ENCODE peak calls at places on chromosomes 4 and X, in five cellular contexts. L is mucosa of gallbladder, O is T-helper 1 cell, H is EL, Y is T follicular helper cell. R is an unnamed sample.

GRCh38 chrX:8939344-8939743 is 94.6 kb downstream of the FAM9B start:
- DNase-seq in L (no peak), O (no peak), Y (no peak), H (no peak), R (no peak)

GRCh38 chrX:48802813-48803261 is 970 bp downstream of the HDAC6 start:
- DNase-seq in Y (no peak), O (no peak), H (no peak), L (no peak), R (no peak)

GRCh38 chr4:151882072-151882803 is 121.4 kb upstream of the GATB start:
- DNase-seq in O (peak), L (no peak), H (no peak), Y (no peak), R (no peak)

GRCh38 chr4:34196375-34196774 is 2047.9 kb downstream of the ARAP2 start:
- DNase-seq in Y (no peak), H (no peak), L (no peak), O (no peak), R (no peak)

GRCh38 chr4:8910100-8910821 is 38.6 kb upstream of the HMX1 start:
- DNase-seq in Y (no peak), L (no peak), H (no peak), O (no peak), R (no peak)

GRCh38 chr4:158172558-158173258 is at the start of gene GASK1B:
- DNase-seq in H (peak), Y (no peak), O (no peak), L (peak), R (peak)

GRCh38 chr4:76059750-76060149 is 14.8 kb upstream of the ART3 start:
- DNase-seq in H (no peak), O (peak), L (no peak), Y (no peak), R (no peak)

GRCh38 chr4:15077969-15078368 is 75.7 kb downstream of the CPEB2 start:
- DNase-seq in L (no peak), Y (no peak), H (peak), O (no peak), R (no peak)

GRCh38 chr4:182567119-182567518 is 323.9 kb downstream of the TENM3 start:
- DNase-seq in Y (no peak), L (no peak), O (no peak), H (no peak), R (no peak)

GRCh38 chr4:110618091-110619000 is 4.5 kb downstream of the PITX2 start:
- DNase-seq in Y (no peak), O (no peak), L (no peak), H (no peak), R (no peak)

GRCh38 chr4:145075742-145076472 is 22.1 kb downstream of the ANAPC10 start:
- DNase-seq in Y (no peak), H (no peak), O (no peak), L (no peak), R (no peak)

GRCh38 chr4:177161781-177162180 is 147.9 kb upstream of the NEIL3 start:
- DNase-seq in L (no peak), Y (no peak), O (no peak), H (peak), R (no peak)

GRCh38 chr4:40769266-40769665 is 19.5 kb downstream of the NSUN7 start:
- DNase-seq in O (no peak), L (no peak), H (no peak), Y (no peak), R (no peak)

GRCh38 chr4:14335872-14336271 is 666.4 kb upstream of the CPEB2 start:
- DNase-seq in L (no peak), H (no peak), O (no peak), Y (no peak), R (no peak)

GRCh38 chr4:34850983-34851382 is 1393.3 kb downstream of the ARAP2 start:
- DNase-seq in L (no peak), H (peak), Y (no peak), O (no peak), R (no peak)

GRCh38 chr4:127209580-127210095 is 423.1 kb upstream of the INTU start:
- DNase-seq in L (no peak), H (no peak), Y (no peak), O (no peak), R (no peak)

GRCh38 chr4:115537387-115537786 is 424.0 kb upstream of the NDST4 start:
- DNase-seq in L (no peak), Y (no peak), H (no peak), O (no peak), R (peak)

GRCh38 chrX:56057325-56057724 is 174.8 kb upstream of the KLF8 start:
- DNase-seq in L (no peak), H (no peak), Y (no peak), O (no peak), R (no peak)

GRCh38 chr4:89300490-89300889 is 7.1 kb downstream of the GPRIN3 start:
- DNase-seq in L (no peak), Y (no peak), O (peak), H (no peak), R (no peak)

GRCh38 chr4:68271851-68272756 is 26.6 kb upstream of the TMPRSS11B start:
- DNase-seq in Y (no peak), H (peak), L (no peak), O (peak), R (peak)

GRCh38 chrX:48665991-48666390 is 17.6 kb upstream of the WAS start:
- DNase-seq in H (peak), L (no peak), O (no peak), Y (no peak), R (peak)

GRCh38 chrX:55451990-55452824 is at the start of gene MAGEH1:
- DNase-seq in H (peak), Y (peak), L (peak), O (peak), R (peak)

GRCh38 chr4:154441124-154441523 is 50.5 kb downstream of the DCHS2 start:
- DNase-seq in Y (no peak), O (no peak), L (no peak), H (no peak), R (no peak)

GRCh38 chr4:89357787-89358186 is 50.2 kb upstream of the GPRIN3 start:
- DNase-seq in L (no peak), O (no peak), H (no peak), Y (no peak), R (no peak)

GRCh38 chrX:112819013-112819635 is 21.5 kb downstream of the AMOT start:
- DNase-seq in L (no peak), O (no peak), H (no peak), Y (no peak), R (peak)

GRCh38 chrX:135403374-135403773 is 18.4 kb upstream of the SMIM10L2A start:
- DNase-seq in L (no peak), O (peak), Y (no peak), H (no peak), R (no peak)